ENCODE peak calls at places on chromosomes 11 and 22, in six cellular contexts. One of them, this sample, is unnamed.

GRCh38 chr11:3207530-3208189 is 11.0 kb downstream of the MRGPRG start:
- DNase-seq in AG04450: no peak
- DNase-seq in A549: no peak
- DNase-seq in upper lobe of right lung: peak
- DNase-seq in MCF 10A: no peak
- DNase-seq in RWPE1: no peak
- DNase-seq in this sample: peak

GRCh38 chr11:4085575-4085974 is 9.0 kb upstream of the RRM1 start:
- DNase-seq in AG04450: no peak
- DNase-seq in A549: no peak
- DNase-seq in upper lobe of right lung: no peak
- DNase-seq in MCF 10A: no peak
- DNase-seq in RWPE1: no peak
- DNase-seq in this sample: no peak

GRCh38 chr22:47047321-47048122 is 285.1 kb downstream of the TBC1D22A start:
- DNase-seq in AG04450: no peak
- DNase-seq in A549: no peak
- DNase-seq in upper lobe of right lung: peak
- DNase-seq in MCF 10A: no peak
- DNase-seq in RWPE1: no peak
- DNase-seq in this sample: peak

GRCh38 chr22:47632646-47633045 is 870.2 kb downstream of the TBC1D22A start:
- DNase-seq in AG04450: no peak
- DNase-seq in A549: no peak
- DNase-seq in upper lobe of right lung: peak
- DNase-seq in MCF 10A: no peak
- DNase-seq in RWPE1: no peak
- DNase-seq in this sample: no peak

GRCh38 chr11:72141066-72141465 is 5.5 kb downstream of the FOLR3 start:
- DNase-seq in AG04450: peak
- DNase-seq in A549: peak
- DNase-seq in upper lobe of right lung: no peak
- DNase-seq in MCF 10A: peak
- DNase-seq in RWPE1: peak
- DNase-seq in this sample: no peak

GRCh38 chr11:65791719-65792213 is 4.9 kb downstream of the OVOL1 start:
- DNase-seq in AG04450: no peak
- DNase-seq in A549: no peak
- DNase-seq in upper lobe of right lung: peak
- DNase-seq in MCF 10A: no peak
- DNase-seq in RWPE1: no peak
- DNase-seq in this sample: no peak

GRCh38 chr11:73323464-73323863 is 15.4 kb downstream of the ARHGEF17 start:
- DNase-seq in AG04450: no peak
- DNase-seq in A549: no peak
- DNase-seq in upper lobe of right lung: peak
- DNase-seq in MCF 10A: no peak
- DNase-seq in RWPE1: no peak
- DNase-seq in this sample: no peak

GRCh38 chr11:1959786-1960185 is 12.7 kb downstream of the MRPL23 start:
- DNase-seq in AG04450: no peak
- DNase-seq in A549: no peak
- DNase-seq in upper lobe of right lung: peak
- DNase-seq in MCF 10A: no peak
- DNase-seq in RWPE1: no peak
- DNase-seq in this sample: no peak

GRCh38 chr11:74626604-74627003 is 34.2 kb downstream of the POLD3 start:
- DNase-seq in AG04450: no peak
- DNase-seq in A549: no peak
- DNase-seq in upper lobe of right lung: no peak
- DNase-seq in MCF 10A: no peak
- DNase-seq in RWPE1: no peak
- DNase-seq in this sample: no peak

GRCh38 chr11:100681064-100681502 is 6.0 kb upstream of the ARHGAP42 start:
- DNase-seq in AG04450: no peak
- DNase-seq in A549: peak
- DNase-seq in upper lobe of right lung: peak
- DNase-seq in MCF 10A: peak
- DNase-seq in RWPE1: peak
- DNase-seq in this sample: no peak

GRCh38 chr11:41612415-41612814 is 153.0 kb upstream of the LRRC4C start:
- DNase-seq in AG04450: no peak
- DNase-seq in A549: no peak
- DNase-seq in upper lobe of right lung: no peak
- DNase-seq in MCF 10A: peak
- DNase-seq in RWPE1: no peak
- DNase-seq in this sample: no peak
- TF ChIP-seq CTCF in AG04450: no peak
- TF ChIP-seq CTCF in A549: no peak
- TF ChIP-seq CTCF in upper lobe of right lung: no peak
- TF ChIP-seq CTCF in MCF 10A: peak
- TF ChIP-seq CTCF in RWPE1: no peak
- TF ChIP-seq CTCF in this sample: no peak

GRCh38 chr11:17769218-17769617 is 34.6 kb downstream of the KCNC1 start:
- DNase-seq in AG04450: no peak
- DNase-seq in A549: no peak
- DNase-seq in upper lobe of right lung: no peak
- DNase-seq in MCF 10A: no peak
- DNase-seq in RWPE1: no peak
- DNase-seq in this sample: no peak

GRCh38 chr11:17771415-17771814 is 36.8 kb downstream of the KCNC1 start:
- DNase-seq in AG04450: no peak
- DNase-seq in A549: no peak
- DNase-seq in upper lobe of right lung: peak
- DNase-seq in MCF 10A: no peak
- DNase-seq in RWPE1: no peak
- DNase-seq in this sample: peak

GRCh38 chr11:17768547-17768946 is 34.0 kb downstream of the KCNC1 start:
- DNase-seq in AG04450: no peak
- DNase-seq in A549: no peak
- DNase-seq in upper lobe of right lung: peak
- DNase-seq in MCF 10A: no peak
- DNase-seq in RWPE1: no peak
- DNase-seq in this sample: peak

GRCh38 chr11:17770917-17771316 is 36.3 kb downstream of the KCNC1 start:
- DNase-seq in AG04450: no peak
- DNase-seq in A549: no peak
- DNase-seq in upper lobe of right lung: no peak
- DNase-seq in MCF 10A: no peak
- DNase-seq in RWPE1: no peak
- DNase-seq in this sample: no peak

GRCh38 chr11:17770048-17770652 is 35.6 kb downstream of the KCNC1 start:
- DNase-seq in AG04450: no peak
- DNase-seq in A549: peak
- DNase-seq in upper lobe of right lung: peak
- DNase-seq in MCF 10A: peak
- DNase-seq in RWPE1: no peak
- DNase-seq in this sample: peak
- TF ChIP-seq CTCF in AG04450: no peak
- TF ChIP-seq CTCF in A549: no peak
- TF ChIP-seq CTCF in upper lobe of right lung: no peak
- TF ChIP-seq CTCF in MCF 10A: peak
- TF ChIP-seq CTCF in RWPE1: no peak
- TF ChIP-seq CTCF in this sample: no peak

GRCh38 chr22:36787594-36787993 is 11.7 kb upstream of the IFT27 start:
- DNase-seq in AG04450: no peak
- DNase-seq in A549: no peak
- DNase-seq in upper lobe of right lung: no peak
- DNase-seq in MCF 10A: no peak
- DNase-seq in RWPE1: no peak
- DNase-seq in this sample: no peak

GRCh38 chr22:36795633-36796032 is 19.7 kb upstream of the IFT27 start:
- DNase-seq in AG04450: no peak
- DNase-seq in A549: no peak
- DNase-seq in upper lobe of right lung: no peak
- DNase-seq in MCF 10A: no peak
- DNase-seq in RWPE1: no peak
- DNase-seq in this sample: no peak

GRCh38 chr22:36790648-36791047 is 14.7 kb upstream of the IFT27 start:
- DNase-seq in AG04450: no peak
- DNase-seq in A549: peak
- DNase-seq in upper lobe of right lung: no peak
- DNase-seq in MCF 10A: no peak
- DNase-seq in RWPE1: no peak
- DNase-seq in this sample: no peak
- TF ChIP-seq CTCF in AG04450: no peak
- TF ChIP-seq CTCF in A549: no peak
- TF ChIP-seq CTCF in upper lobe of right lung: no peak
- TF ChIP-seq CTCF in MCF 10A: no peak
- TF ChIP-seq CTCF in RWPE1: no peak
- TF ChIP-seq CTCF in this sample: no peak

GRCh38 chr11:33842236-33842915 is 49.5 kb downstream of the LMO2 start:
- DNase-seq in AG04450: no peak
- DNase-seq in A549: no peak
- DNase-seq in upper lobe of right lung: no peak
- DNase-seq in MCF 10A: no peak
- DNase-seq in RWPE1: no peak
- DNase-seq in this sample: no peak

GRCh38 chr11:33843018-33843417 is 48.9 kb downstream of the LMO2 start:
- DNase-seq in AG04450: no peak
- DNase-seq in A549: no peak
- DNase-seq in upper lobe of right lung: no peak
- DNase-seq in MCF 10A: no peak
- DNase-seq in RWPE1: no peak
- DNase-seq in this sample: no peak

GRCh38 chr11:33847251-33847650 is 44.6 kb downstream of the LMO2 start:
- DNase-seq in AG04450: no peak
- DNase-seq in A549: no peak
- DNase-seq in upper lobe of right lung: no peak
- DNase-seq in MCF 10A: no peak
- DNase-seq in RWPE1: no peak
- DNase-seq in this sample: no peak

DNA sequence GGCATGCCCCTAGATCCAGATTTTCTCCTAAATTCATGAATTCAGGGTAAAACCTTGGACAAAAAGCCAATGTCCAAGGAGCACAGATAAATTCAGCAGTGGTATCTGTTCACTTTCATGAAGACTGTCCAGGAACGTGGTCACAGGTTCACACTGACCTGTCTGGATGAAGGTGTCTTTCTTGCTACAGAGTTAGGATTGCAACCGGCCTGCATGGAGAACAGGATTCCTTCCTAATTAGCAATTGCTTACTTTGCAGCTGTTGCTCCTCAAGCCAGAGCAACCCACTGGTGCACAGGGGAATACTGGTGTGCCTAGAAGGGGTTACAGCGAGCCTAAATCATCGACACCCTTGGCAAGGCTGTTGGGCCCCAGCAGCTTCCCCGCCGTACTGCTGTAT is 47.6 kb downstream of the LMO2 start:
- DNase-seq in AG04450: no peak
- DNase-seq in A549: no peak
- DNase-seq in upper lobe of right lung: no peak
- DNase-seq in MCF 10A: no peak
- DNase-seq in RWPE1: no peak
- DNase-seq in this sample: no peak
- TF ChIP-seq CTCF in AG04450: no peak
- TF ChIP-seq CTCF in A549: no peak
- TF ChIP-seq CTCF in upper lobe of right lung: no peak
- TF ChIP-seq CTCF in MCF 10A: no peak
- TF ChIP-seq CTCF in RWPE1: no peak
- TF ChIP-seq CTCF in this sample: no peak

DNA sequence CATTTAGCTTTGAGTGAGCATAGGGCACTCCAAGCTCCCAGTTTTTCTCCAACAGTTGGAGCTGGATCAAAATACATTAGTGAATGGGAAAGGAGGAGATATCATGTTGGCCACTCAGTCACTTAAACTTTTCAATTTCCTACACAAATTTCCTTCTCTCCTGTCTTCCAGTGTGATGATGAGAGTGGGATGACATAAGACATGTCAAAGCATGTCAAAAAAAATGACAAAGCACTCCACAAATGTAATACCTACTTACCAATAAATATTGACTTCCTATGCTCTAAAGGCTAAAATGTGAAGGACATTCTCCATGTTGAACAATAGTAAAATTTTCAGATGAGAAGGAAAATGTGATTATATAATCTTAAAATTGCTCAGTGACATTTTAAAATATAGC is 1.5 kb upstream of the GRM5 start:
- DNase-seq in AG04450: no peak
- DNase-seq in A549: no peak
- DNase-seq in upper lobe of right lung: no peak
- DNase-seq in MCF 10A: no peak
- DNase-seq in RWPE1: no peak
- DNase-seq in this sample: no peak
- TF ChIP-seq CTCF in AG04450: no peak
- TF ChIP-seq CTCF in A549: no peak
- TF ChIP-seq CTCF in upper lobe of right lung: no peak
- TF ChIP-seq CTCF in MCF 10A: no peak
- TF ChIP-seq CTCF in RWPE1: no peak
- TF ChIP-seq CTCF in this sample: no peak

DNA sequence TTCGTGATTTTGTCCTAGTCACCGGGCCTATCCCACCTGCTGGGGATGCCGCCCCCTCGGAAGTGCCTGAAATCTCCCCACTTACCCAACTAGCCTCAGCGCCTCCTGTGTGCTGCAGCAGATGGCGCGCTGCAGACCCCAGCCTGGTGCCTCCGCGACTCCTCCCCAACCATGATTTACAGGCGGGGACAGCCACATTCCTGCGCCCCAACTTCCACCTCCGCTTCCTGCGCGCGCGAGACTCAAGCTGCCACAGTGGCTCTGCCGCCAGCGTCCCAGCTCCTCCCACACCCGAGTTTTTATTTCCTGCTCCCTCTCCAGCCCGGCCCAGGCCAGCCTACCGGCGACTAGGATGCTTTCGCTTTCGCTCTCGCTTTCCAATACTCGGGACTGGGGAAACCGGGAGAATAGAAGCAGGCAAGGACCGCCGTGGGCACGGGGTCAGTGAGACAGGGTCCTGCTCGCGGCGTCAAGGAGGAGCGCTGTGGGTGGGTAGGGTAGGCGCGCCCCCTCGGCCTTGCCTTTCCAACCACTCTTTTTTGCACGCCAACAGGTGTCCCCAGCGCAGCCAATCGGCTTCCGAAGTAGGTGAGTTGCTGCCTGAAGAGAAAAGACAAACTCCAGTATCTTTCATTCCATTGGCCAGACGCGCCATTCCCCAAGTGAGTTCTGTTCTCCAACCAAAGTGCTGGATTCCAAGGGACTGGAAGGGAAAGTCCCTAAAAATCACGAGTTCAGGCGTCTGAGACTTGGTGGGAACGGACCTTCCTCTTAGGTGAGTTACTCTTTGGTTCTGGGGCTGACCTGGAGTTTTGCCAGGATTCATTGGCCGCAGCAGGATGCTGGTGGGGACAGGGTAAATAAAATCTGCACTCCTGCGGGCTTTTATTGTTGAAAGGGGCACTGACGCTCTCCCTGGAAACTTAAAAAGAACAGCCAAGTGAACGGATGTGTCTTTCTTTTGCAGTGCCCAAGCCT is at the start of gene FAM111A:
- DNase-seq in AG04450: peak
- DNase-seq in A549: peak
- DNase-seq in upper lobe of right lung: peak
- DNase-seq in MCF 10A: peak
- DNase-seq in RWPE1: peak
- DNase-seq in this sample: peak
- TF ChIP-seq CTCF in AG04450: peak
- TF ChIP-seq CTCF in A549: peak
- TF ChIP-seq CTCF in upper lobe of right lung: peak
- TF ChIP-seq CTCF in MCF 10A: peak
- TF ChIP-seq CTCF in RWPE1: peak
- TF ChIP-seq CTCF in this sample: peak

GRCh38 chr11:24524156-24524555 is 27.3 kb downstream of the LUZP2 start:
- DNase-seq in AG04450: no peak
- DNase-seq in A549: no peak
- DNase-seq in upper lobe of right lung: no peak
- DNase-seq in MCF 10A: no peak
- DNase-seq in RWPE1: no peak
- DNase-seq in this sample: no peak
- TF ChIP-seq CTCF in AG04450: no peak
- TF ChIP-seq CTCF in A549: no peak
- TF ChIP-seq CTCF in upper lobe of right lung: no peak
- TF ChIP-seq CTCF in MCF 10A: no peak
- TF ChIP-seq CTCF in RWPE1: no peak
- TF ChIP-seq CTCF in this sample: no peak